ENCODE peak calls at places on chromosomes 6 and 20, in seven cellular contexts. One of them, this sample, is unnamed.

GRCh38 chr6:29142349-29142748 is 28.4 kb upstream of the OR2J2 start:
- DNase-seq in stimulated activated naive B cell treated with anti-CD40 and anti-IgM and Interleukin-4, amounts not matched to agents 10 μg/mL and 1 μg/mL and 100 μg/mL, for 72 hours: no peak
- DNase-seq in activated B cell treated with CpG ODN at 0.5 μM for 24 hours: no peak
- DNase-seq in GM10248: no peak
- DNase-seq in T-helper 17 cell: no peak
- DNase-seq in astrocyte of the hippocampus: no peak
- DNase-seq in NCI-H187: no peak
- DNase-seq in this sample: no peak

GRCh38 chr6:38025431-38025830 is 205.9 kb downstream of the ZFAND3 start:
- DNase-seq in GM10248: no peak
- DNase-seq in T-helper 17 cell: no peak
- DNase-seq in astrocyte of the hippocampus: no peak
- DNase-seq in NCI-H187: no peak
- DNase-seq in activated B cell treated with CpG ODN at 0.5 μM for 24 hours: no peak
- DNase-seq in stimulated activated naive B cell treated with anti-CD40 and anti-IgM and Interleukin-4, amounts not matched to agents 10 μg/mL and 1 μg/mL and 100 μg/mL, for 72 hours: no peak
- DNase-seq in this sample: peak

GRCh38 chr20:60851826-60852704 is 400.0 kb upstream of the CDH4 start:
- DNase-seq in GM10248: no peak
- DNase-seq in stimulated activated naive B cell treated with anti-CD40 and anti-IgM and Interleukin-4, amounts not matched to agents 10 μg/mL and 1 μg/mL and 100 μg/mL, for 72 hours: no peak
- DNase-seq in T-helper 17 cell: no peak
- DNase-seq in NCI-H187: peak
- DNase-seq in astrocyte of the hippocampus: peak
- DNase-seq in activated B cell treated with CpG ODN at 0.5 μM for 24 hours: no peak
- DNase-seq in this sample: no peak

GRCh38 chr20:36311854-36312723 is 6.0 kb downstream of the DLGAP4 start:
- DNase-seq in NCI-H187: no peak
- DNase-seq in activated B cell treated with CpG ODN at 0.5 μM for 24 hours: no peak
- DNase-seq in GM10248: peak
- DNase-seq in T-helper 17 cell: no peak
- DNase-seq in stimulated activated naive B cell treated with anti-CD40 and anti-IgM and Interleukin-4, amounts not matched to agents 10 μg/mL and 1 μg/mL and 100 μg/mL, for 72 hours: no peak
- DNase-seq in astrocyte of the hippocampus: no peak
- DNase-seq in this sample: no peak

GRCh38 chr6:131367206-131367873 is 205.7 kb upstream of the ARG1 start:
- DNase-seq in astrocyte of the hippocampus: no peak
- DNase-seq in NCI-H187: no peak
- DNase-seq in T-helper 17 cell: no peak
- DNase-seq in stimulated activated naive B cell treated with anti-CD40 and anti-IgM and Interleukin-4, amounts not matched to agents 10 μg/mL and 1 μg/mL and 100 μg/mL, for 72 hours: no peak
- DNase-seq in GM10248: no peak
- DNase-seq in activated B cell treated with CpG ODN at 0.5 μM for 24 hours: no peak
- DNase-seq in this sample: no peak

GRCh38 chr6:6125495-6125894 is 118.8 kb upstream of the NRN1 start:
- DNase-seq in activated B cell treated with CpG ODN at 0.5 μM for 24 hours: no peak
- DNase-seq in NCI-H187: no peak
- DNase-seq in astrocyte of the hippocampus: no peak
- DNase-seq in GM10248: no peak
- DNase-seq in stimulated activated naive B cell treated with anti-CD40 and anti-IgM and Interleukin-4, amounts not matched to agents 10 μg/mL and 1 μg/mL and 100 μg/mL, for 72 hours: no peak
- DNase-seq in T-helper 17 cell: no peak
- DNase-seq in this sample: no peak

GRCh38 chr6:37565267-37566208 is 65.8 kb upstream of the CCDC167 start:
- DNase-seq in T-helper 17 cell: no peak
- DNase-seq in activated B cell treated with CpG ODN at 0.5 μM for 24 hours: no peak
- DNase-seq in stimulated activated naive B cell treated with anti-CD40 and anti-IgM and Interleukin-4, amounts not matched to agents 10 μg/mL and 1 μg/mL and 100 μg/mL, for 72 hours: no peak
- DNase-seq in NCI-H187: peak
- DNase-seq in astrocyte of the hippocampus: peak
- DNase-seq in GM10248: no peak
- DNase-seq in this sample: no peak

GRCh38 chr6:108658174-108658573 is 97.5 kb downstream of the FOXO3 start:
- DNase-seq in activated B cell treated with CpG ODN at 0.5 μM for 24 hours: no peak
- DNase-seq in GM10248: no peak
- DNase-seq in astrocyte of the hippocampus: no peak
- DNase-seq in stimulated activated naive B cell treated with anti-CD40 and anti-IgM and Interleukin-4, amounts not matched to agents 10 μg/mL and 1 μg/mL and 100 μg/mL, for 72 hours: no peak
- DNase-seq in T-helper 17 cell: no peak
- DNase-seq in NCI-H187: no peak
- DNase-seq in this sample: no peak

GRCh38 chr6:137076277-137077068 is 31.7 kb upstream of the IL20RA start:
- DNase-seq in stimulated activated naive B cell treated with anti-CD40 and anti-IgM and Interleukin-4, amounts not matched to agents 10 μg/mL and 1 μg/mL and 100 μg/mL, for 72 hours: peak
- DNase-seq in astrocyte of the hippocampus: peak
- DNase-seq in GM10248: peak
- DNase-seq in NCI-H187: peak
- DNase-seq in T-helper 17 cell: no peak
- DNase-seq in activated B cell treated with CpG ODN at 0.5 μM for 24 hours: peak
- DNase-seq in this sample: peak

GRCh38 chr20:46328180-46328882 is 20.0 kb upstream of the CDH22 start:
- DNase-seq in T-helper 17 cell: no peak
- DNase-seq in astrocyte of the hippocampus: no peak
- DNase-seq in NCI-H187: no peak
- DNase-seq in GM10248: no peak
- DNase-seq in stimulated activated naive B cell treated with anti-CD40 and anti-IgM and Interleukin-4, amounts not matched to agents 10 μg/mL and 1 μg/mL and 100 μg/mL, for 72 hours: no peak
- DNase-seq in activated B cell treated with CpG ODN at 0.5 μM for 24 hours: no peak
- DNase-seq in this sample: no peak